ENCODE peak calls at places on chromosomes 5 and 9, in four cellular contexts. R is SHP77; Q is stimulated activated naive B cell treated with anti-CD40 and anti-IgM and Interleukin-4, amounts not matched to agents 10 μg/mL and 1 μg/mL and 100 μg/mL, for 72 hours; X is stimulated activated CD4-positive, alpha-beta T cell treated with anti-CD3 and anti-CD28 coated beads, Interleukin-4, amount 100 ng/mL, for 1 hour. W is an unnamed sample.

GRCh38 chr5:172319708-172320441 is 36.3 kb upstream of the UBTD2 start:
- DNase-seq in R (no peak), Q (no peak), X (no peak), W (no peak)

GRCh38 chr5:86143837-86144236 is 473.9 kb upstream of the COX7C start:
- DNase-seq in R (peak; percentile 14), Q (no peak), X (no peak), W (no peak)

GRCh38 chr5:25090275-25090674 is 445.5 kb upstream of the CDH10 start:
- DNase-seq in R (no peak), Q (no peak), X (no peak), W (no peak)

GRCh38 chr5:77906806-77907205 is 130.7 kb upstream of the TBCA start:
- DNase-seq in R (no peak), Q (no peak), X (no peak), W (no peak)

GRCh38 chr5:95730730-95731570 is at the start of gene RHOBTB3:
- DNase-seq in R (peak; percentile 84), Q (no peak), X (peak; percentile 54), W (peak; percentile 30)

GRCh38 chr9:87381050-87381711 is 116.5 kb upstream of the DAPK1 start:
- DNase-seq in R (no peak), Q (no peak), X (no peak), W (no peak)

GRCh38 chr5:125199968-125200841 is 453.8 kb upstream of the ZNF608 start:
- DNase-seq in R (peak; percentile 55), Q (peak; percentile 8), X (no peak), W (peak; percentile 14)

GRCh38 chr5:36696059-36696673 is 89.8 kb downstream of the SLC1A3 start:
- DNase-seq in R (peak; percentile 72), Q (peak; percentile 28), X (peak; percentile 32), W (peak; percentile 57)

GRCh38 chr9:86413966-86414880 is 60.0 kb upstream of the TUT7 start:
- DNase-seq in R (peak; percentile 4), Q (no peak), X (no peak), W (peak; percentile 19)

GRCh38 chr5:36145311-36145710 is 6.4 kb downstream of the LMBRD2 start:
- DNase-seq in R (no peak), Q (no peak), X (no peak), W (no peak)

GRCh38 chr9:101495810-101496209 is 37.8 kb upstream of the RNF20 start:
- DNase-seq in R (no peak), Q (no peak), X (no peak), W (no peak)

GRCh38 chr5:10535237-10535530 is 28.7 kb upstream of the ANKRD33B start:
- DNase-seq in R (no peak), Q (no peak), X (no peak), W (no peak)

GRCh38 chr9:136052991-136053756 is 41.9 kb downstream of the NACC2 start:
- DNase-seq in R (peak; percentile 26), Q (no peak), X (no peak), W (no peak)

GRCh38 chr9:93668261-93668871 is 92.0 kb downstream of the PHF2 start:
- DNase-seq in R (no peak), Q (no peak), X (no peak), W (no peak)

GRCh38 chr5:59391576-59391975 is 501.9 kb downstream of the PDE4D start:
- DNase-seq in R (no peak), Q (no peak), X (no peak), W (no peak)

GRCh38 chr9:109331353-109331752 is 10.5 kb upstream of the EPB41L4B start:
- DNase-seq in R (no peak), Q (no peak), X (no peak), W (no peak)

GRCh38 chr9:33172735-33173238 is 5.7 kb upstream of the B4GALT1 start:
- DNase-seq in R (no peak), Q (no peak), X (no peak), W (no peak)

GRCh38 chr5:135356522-135357318 is 42.3 kb downstream of the MACROH2A1 start:
- DNase-seq in R (no peak), Q (no peak), X (no peak), W (no peak)

GRCh38 chr5:173823721-173824567 is 64.2 kb upstream of the CPEB4 start:
- DNase-seq in R (no peak), Q (no peak), X (no peak), W (peak; percentile 12)

GRCh38 chr9:124695280-124695890 is 75.7 kb downstream of the NR6A1 start:
- DNase-seq in R (no peak), Q (no peak), X (no peak), W (no peak)

GRCh38 chr5:103258957-103259704 is 568 bp downstream of the MACIR start:
- DNase-seq in R (peak; percentile 69), Q (peak; percentile 59), X (peak; percentile 63), W (peak; percentile 62)

GRCh38 chr5:430214-430925 is 12.6 kb upstream of the EXOC3 start:
- DNase-seq in R (no peak), Q (no peak), X (no peak), W (no peak)

GRCh38 chr9:133889498-133890301 is 102.4 kb downstream of the VAV2 start:
- DNase-seq in R (peak; percentile 78), Q (no peak), X (no peak), W (no peak)

GRCh38 chr9:130378875-130379648 is 65.7 kb upstream of the ASS1 start:
- DNase-seq in R (no peak), Q (no peak), X (no peak), W (no peak)

GRCh38 chr9:33453999-33454660 is 6.7 kb upstream of the AQP3 start:
- DNase-seq in R (no peak), Q (no peak), X (no peak), W (no peak)

GRCh38 chr9:73183917-73184861 is 32.5 kb downstream of the ANXA1 start:
- DNase-seq in R (peak; percentile 19), Q (no peak), X (no peak), W (peak; percentile 1)

GRCh38 chr5:83965431-83965830 is 244.8 kb upstream of the HAPLN1 start:
- DNase-seq in R (no peak), Q (no peak), X (no peak), W (no peak)

GRCh38 chr9:19431361-19432171 is 22.8 kb downstream of the ACER2 start:
- DNase-seq in R (no peak), Q (no peak), X (no peak), W (no peak)

GRCh38 chr5:123800640-123801039 is 288.7 kb downstream of the CSNK1G3 start:
- DNase-seq in R (no peak), Q (no peak), X (no peak), W (no peak)